ENCODE peak calls at places on chromosomes 13 and 19, in nine cellular contexts. N is choroid plexus epithelial cell, Y is AG10803, T is A549, H is MM.1S, K is thoracic aorta, J is PC-3, C is dorsolateral prefrontal cortex, R is adrenal gland. A is an unnamed sample.

GRCh38 chr19:18610556-18611326 is 1.9 kb upstream of the TMEM59L start:
- DNase-seq in N (no peak), Y (no peak), T (no peak), H (no peak), K (no peak), J (no peak), C (no peak), R (no peak), A (peak)

GRCh38 chr13:73924607-73925006 is 209.6 kb downstream of the KLF12 start:
- DNase-seq in N (no peak), Y (no peak), T (no peak), H (peak), K (no peak), J (no peak), C (no peak), R (no peak), A (no peak)

GRCh38 chr13:46154136-46154854 is 27.7 kb downstream of the LCP1 start:
- DNase-seq in N (no peak), Y (no peak), T (no peak), H (no peak), K (no peak), J (no peak), C (no peak), R (no peak), A (no peak)

GRCh38 chr19:5560156-5560555 is 7.6 kb downstream of the TINCR start:
- DNase-seq in N (no peak), Y (no peak), T (no peak), H (no peak), K (no peak), J (no peak), C (no peak), R (no peak), A (no peak)

GRCh38 chr13:31038834-31039552 is 106.5 kb downstream of the TEX26 start:
- DNase-seq in N (peak), Y (peak), T (no peak), H (peak), K (no peak), J (peak), C (no peak), R (no peak), A (no peak)

GRCh38 chr13:110471833-110472162 is 89.7 kb downstream of the RAB20 start:
- DNase-seq in N (peak), Y (no peak), T (no peak), H (peak), K (no peak), J (no peak), C (no peak), R (peak), A (no peak)

GRCh38 chr19:49687566-49688316 is 1.7 kb upstream of the ADM5 start:
- DNase-seq in N (no peak), Y (no peak), T (no peak), H (no peak), K (no peak), J (peak), C (no peak), R (no peak), A (no peak)

GRCh38 chr13:44870456-44870929 is 118.8 kb downstream of the NUFIP1 start:
- DNase-seq in N (no peak), Y (no peak), T (no peak), H (no peak), K (no peak), J (peak), C (no peak), R (peak), A (no peak)

GRCh38 chr13:106473174-106473573 is 62.3 kb downstream of the EFNB2 start:
- DNase-seq in N (no peak), Y (no peak), T (no peak), H (no peak), K (no peak), J (no peak), C (no peak), R (no peak), A (no peak)

GRCh38 chr13:48489666-48490065 is 43.2 kb downstream of the RCBTB2 start:
- DNase-seq in N (no peak), Y (no peak), T (no peak), H (no peak), K (no peak), J (no peak), C (no peak), R (no peak), A (no peak)

DNA sequence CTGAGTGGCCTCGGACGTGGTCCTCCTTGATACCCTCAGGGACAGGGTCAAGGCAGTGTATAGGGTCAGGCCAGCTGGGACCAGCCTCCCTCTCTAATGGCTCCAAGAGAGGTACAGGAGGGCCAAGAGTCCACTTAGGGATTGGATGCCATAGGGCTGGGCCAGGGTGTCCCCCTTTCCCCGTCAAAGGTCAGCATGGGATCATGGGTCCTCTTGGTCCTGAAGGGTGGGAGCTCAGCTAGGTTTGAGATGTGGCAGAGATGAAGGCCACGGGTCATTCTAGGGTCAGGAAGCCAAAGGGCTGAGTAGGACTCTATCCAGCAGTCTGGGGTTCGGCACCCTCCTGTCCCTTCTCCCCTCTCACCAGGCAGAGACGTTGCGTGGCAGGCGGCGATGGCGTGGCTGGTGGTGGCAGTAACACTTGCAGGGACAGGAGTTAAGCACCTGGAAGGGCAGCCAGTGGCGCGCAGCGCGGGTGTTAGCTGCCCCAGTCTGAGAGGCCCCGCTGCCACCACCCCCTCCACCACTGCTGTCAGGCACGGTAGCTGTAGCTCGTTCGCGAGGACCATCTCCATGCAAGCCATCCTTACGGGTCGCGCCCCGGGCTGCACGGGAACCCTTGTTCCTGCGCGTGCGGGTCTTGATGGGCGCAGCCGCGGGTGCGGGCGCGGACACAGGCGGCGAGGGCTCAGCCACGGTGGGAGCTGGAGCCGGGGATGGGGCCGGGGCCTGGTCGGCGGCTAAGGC is 2.6 kb downstream of the GGN start:
- DNase-seq in N (no peak), Y (no peak), T (no peak), H (no peak), K (no peak), J (no peak), C (no peak), R (no peak), A (no peak)
- H3K4me3 ChIP-seq in N (no peak), Y (no peak), T (no peak), H (no peak), K (no peak), J (no peak), C (no peak), R (no peak), A (no peak)

GRCh38 chr19:55189424-55189823 is 9.3 kb upstream of the SYT5 start:
- DNase-seq in N (peak), Y (peak), T (peak), H (no peak), K (no peak), J (peak), C (no peak), R (peak), A (no peak)
- H3K4me3 ChIP-seq in N (peak), Y (no peak), T (peak), H (no peak), K (no peak), J (no peak), C (no peak), R (no peak), A (no peak)

DNA sequence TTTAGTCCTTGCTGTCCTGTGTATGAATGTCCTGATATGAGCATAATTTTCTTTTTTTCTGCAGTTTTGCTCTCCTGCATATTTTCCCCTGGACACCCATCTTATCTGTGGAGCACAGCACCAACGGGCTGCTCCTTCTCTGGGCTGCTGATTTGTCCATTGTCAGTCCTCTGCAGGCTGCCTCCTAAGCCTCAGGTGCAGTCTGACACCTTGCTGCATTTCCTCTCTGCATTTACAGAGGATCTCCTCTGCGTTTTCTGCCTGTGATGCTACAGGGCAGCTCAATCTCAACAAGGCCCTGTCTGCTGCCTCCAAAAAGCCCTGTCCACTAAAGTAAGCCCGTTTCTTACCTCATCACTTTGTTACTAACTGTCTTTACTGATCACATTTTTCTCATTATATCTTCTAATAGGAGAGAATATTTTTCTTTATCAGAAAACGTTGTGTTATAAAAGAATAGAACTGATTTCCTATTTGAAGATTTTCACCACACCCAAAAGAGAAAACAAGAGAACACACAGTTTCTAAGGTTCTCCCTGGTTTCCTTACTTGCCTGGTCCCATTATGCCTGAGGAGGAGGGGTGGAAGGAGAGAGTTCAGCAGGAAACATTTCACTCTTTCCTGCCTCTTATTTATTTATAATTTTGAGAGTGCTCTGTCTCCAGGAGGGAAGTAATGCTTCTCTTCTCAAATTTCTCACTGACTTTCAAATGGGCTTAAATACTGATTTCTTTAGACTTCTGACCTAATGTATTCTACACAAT is 65.6 kb upstream of the TDRD3 start:
- DNase-seq in N (no peak), Y (no peak), T (no peak), H (no peak), K (no peak), J (no peak), C (no peak), R (no peak), A (no peak)
- H3K4me3 ChIP-seq in N (no peak), Y (no peak), T (no peak), H (no peak), K (no peak), J (no peak), C (no peak), R (no peak), A (no peak)

DNA sequence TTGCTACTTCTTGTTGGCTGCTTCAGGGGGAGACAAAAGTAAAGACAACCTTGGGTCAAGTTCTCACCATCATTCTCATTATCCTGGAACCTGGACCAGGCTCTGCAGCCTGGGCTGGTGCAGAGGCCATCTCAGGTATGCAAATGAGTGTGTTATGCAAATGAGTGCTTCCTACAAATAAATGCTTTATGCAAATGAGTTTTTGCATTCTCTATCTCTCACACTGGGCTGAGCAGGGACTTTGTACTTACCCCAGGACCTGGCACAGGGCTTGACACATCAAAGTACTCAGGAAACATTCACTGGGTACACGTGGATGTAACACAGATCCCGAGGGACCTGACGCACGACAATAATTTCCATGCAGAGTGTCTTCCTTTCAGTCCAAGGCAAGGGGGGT is 103.0 kb downstream of the DNAJC15 start:
- DNase-seq in N (no peak), Y (no peak), T (no peak), H (no peak), K (no peak), J (no peak), C (no peak), R (no peak), A (no peak)
- H3K4me3 ChIP-seq in N (no peak), Y (no peak), T (no peak), H (no peak), K (no peak), J (no peak), C (no peak), R (no peak), A (no peak)

DNA sequence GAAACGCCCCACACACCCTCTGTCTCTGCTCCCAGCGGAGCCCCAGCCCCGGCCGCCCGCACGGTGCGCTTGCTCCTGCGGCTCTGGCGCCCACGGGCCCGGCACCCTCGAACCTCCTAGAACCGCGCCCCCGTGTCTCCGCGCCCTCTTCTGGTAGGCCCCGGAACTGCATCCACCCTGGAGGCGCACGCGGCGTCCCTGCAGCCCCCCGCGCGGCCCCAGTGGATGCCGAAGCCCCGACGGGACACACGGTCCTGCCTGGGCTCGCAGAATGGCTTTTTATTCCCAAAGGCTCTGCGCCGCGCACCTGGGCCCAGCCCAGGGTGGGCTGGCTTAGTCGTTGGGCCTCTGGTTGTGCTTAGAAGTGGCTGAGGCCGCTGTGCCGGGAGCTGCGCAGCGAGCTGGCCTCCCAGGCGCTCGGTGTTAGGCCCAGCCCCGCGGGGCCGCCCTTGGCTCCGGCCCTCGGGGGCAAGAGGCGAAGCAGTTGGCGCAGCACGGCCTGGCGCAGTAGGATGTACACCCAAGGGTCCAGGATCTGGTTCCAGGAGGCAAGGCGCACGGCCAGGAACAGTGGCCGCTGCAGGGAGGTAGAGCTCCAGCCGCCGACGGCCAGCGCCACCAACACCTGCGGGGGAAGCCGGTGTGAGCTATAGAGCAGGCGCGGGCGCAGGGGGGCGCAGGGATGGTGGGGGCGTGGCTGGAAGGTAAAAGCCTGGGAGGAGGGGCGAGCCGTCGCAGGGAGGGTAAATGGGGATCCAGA is 2.8 kb downstream of the PTGER1 start:
- DNase-seq in N (peak), Y (peak), T (peak), H (peak), K (no peak), J (peak), C (peak), R (peak), A (peak)
- H3K4me3 ChIP-seq in N (peak), Y (no peak), T (no peak), H (peak), K (peak), J (peak), C (peak), R (no peak), A (peak)

DNA sequence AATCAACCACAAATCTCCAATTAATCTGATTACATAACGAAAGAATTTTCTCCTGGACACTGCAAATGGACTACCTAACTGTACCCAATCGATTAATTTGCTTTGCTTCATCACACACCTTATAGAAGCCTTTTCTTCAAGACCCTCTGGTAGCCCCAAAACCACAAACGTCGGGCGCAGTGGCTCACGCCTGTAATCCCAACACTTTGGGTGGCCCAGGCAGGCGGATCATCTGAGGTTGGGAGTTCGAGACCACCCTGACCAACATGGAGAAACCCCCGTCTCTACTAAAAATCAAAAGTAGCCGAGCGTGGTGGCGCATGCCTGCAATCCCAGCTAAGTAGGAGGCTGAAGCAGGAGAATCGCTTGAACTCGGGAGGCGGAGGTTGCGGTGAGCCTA is 42.9 kb upstream of the ZNF429 start:
- DNase-seq in N (no peak), Y (no peak), T (no peak), H (no peak), K (no peak), J (no peak), C (no peak), R (no peak), A (no peak)
- H3K4me3 ChIP-seq in N (no peak), Y (no peak), T (no peak), H (no peak), K (no peak), J (no peak), C (no peak), R (no peak), A (peak)

A was measured in neural progenitor cell.